ENCODE peak calls at places on chromosomes 4 and X, in nine cellular contexts. R, H, O, E, W, M, A, Y and C are unnamed samples.

GRCh38 chr4:54745031-54745770 is 87.4 kb downstream of the KIT start:
- DNase-seq in R (no peak), H (no peak), O (no peak), E (no peak), W (no peak), M (no peak), A (no peak), Y (no peak), C (no peak)

GRCh38 chrX:122269243-122269781 is 914.8 kb upstream of the GRIA3 start:
- DNase-seq in R (peak), H (no peak), O (no peak), E (no peak), W (no peak), M (no peak), A (no peak), Y (no peak), C (no peak)

GRCh38 chrX:149949743-149950436 is 11.6 kb upstream of the EOLA2 start:
- DNase-seq in R (no peak), H (no peak), O (no peak), E (no peak), W (no peak), M (no peak), A (no peak), Y (no peak), C (no peak)

GRCh38 chrX:46589977-46590723 is 16.6 kb downstream of the CHST7 start:
- DNase-seq in R (peak), H (no peak), O (no peak), E (no peak), W (no peak), M (no peak), A (peak), Y (peak), C (no peak)

GRCh38 chrX:34884693-34885277 is 57.8 kb upstream of the FAM47B start:
- DNase-seq in R (peak), H (no peak), O (no peak), E (no peak), W (no peak), M (no peak), A (peak), Y (peak), C (no peak)

GRCh38 chr4:86521373-86521969 is 72.6 kb upstream of the PTPN13 start:
- DNase-seq in R (no peak), H (no peak), O (no peak), E (no peak), W (no peak), M (no peak), A (no peak), Y (no peak), C (no peak)

GRCh38 chr4:55356991-55357461 is 11.0 kb downstream of the SRD5A3 start:
- DNase-seq in R (peak), H (no peak), O (no peak), E (no peak), W (no peak), M (no peak), A (peak), Y (peak), C (no peak)

GRCh38 chr4:6695660-6696581 is 2.2 kb downstream of the S100P start:
- DNase-seq in R (no peak), H (peak), O (no peak), E (peak), W (no peak), M (no peak), A (no peak), Y (peak), C (peak)

GRCh38 chr4:97139796-97140195 is 1003.5 kb downstream of the STPG2 start:
- DNase-seq in R (no peak), H (peak), O (no peak), E (no peak), W (no peak), M (no peak), A (no peak), Y (no peak), C (no peak)

GRCh38 chr4:169952236-169953088 is 73.7 kb downstream of the MFAP3L start:
- DNase-seq in R (no peak), H (no peak), O (no peak), E (no peak), W (no peak), M (no peak), A (no peak), Y (no peak), C (no peak)

GRCh38 chr4:172709376-172709775 is 459.2 kb upstream of the GALNT7 start:
- DNase-seq in R (no peak), H (peak), O (no peak), E (no peak), W (no peak), M (no peak), A (no peak), Y (no peak), C (no peak)

GRCh38 chr4:26484032-26484515 is 6.2 kb downstream of the CCKAR start:
- DNase-seq in R (peak), H (no peak), O (no peak), E (no peak), W (no peak), M (no peak), A (no peak), Y (no peak), C (no peak)

GRCh38 chr4:128757712-128758111 is 51.8 kb upstream of the JADE1 start:
- DNase-seq in R (no peak), H (peak), O (no peak), E (no peak), W (peak), M (no peak), A (no peak), Y (no peak), C (no peak)

GRCh38 chrX:137354851-137355250 is 211.1 kb upstream of the ZIC3 start:
- DNase-seq in R (no peak), H (no peak), O (no peak), E (no peak), W (no peak), M (no peak), A (no peak), Y (no peak), C (no peak)

GRCh38 chrX:12975999-12976558 is 1.2 kb downstream of the TMSB4X start:
- DNase-seq in R (peak), H (peak), O (no peak), E (no peak), W (peak), M (no peak), A (no peak), Y (peak), C (no peak)

GRCh38 chr4:52880994-52881393 is 18.9 kb downstream of the RASL11B start:
- DNase-seq in R (no peak), H (no peak), O (no peak), E (no peak), W (no peak), M (no peak), A (no peak), Y (no peak), C (no peak)

GRCh38 chr4:139704915-139705485 is 39.4 kb downstream of the MGST2 start:
- DNase-seq in R (peak), H (no peak), O (no peak), E (no peak), W (no peak), M (no peak), A (no peak), Y (peak), C (no peak)

GRCh38 chr4:38671594-38671943 is 7.6 kb downstream of the KLF3 start:
- DNase-seq in R (no peak), H (no peak), O (no peak), E (no peak), W (no peak), M (no peak), A (no peak), Y (no peak), C (no peak)

GRCh38 chrX:118577041-118577440 is 81.4 kb downstream of the DOCK11 start:
- DNase-seq in R (no peak), H (no peak), O (no peak), E (no peak), W (no peak), M (peak), A (peak), Y (no peak), C (no peak)

GRCh38 chr4:141058739-141059507 is 74.3 kb downstream of the RNF150 start:
- DNase-seq in R (peak), H (no peak), O (no peak), E (no peak), W (no peak), M (no peak), A (peak), Y (peak), C (no peak)

GRCh38 chr4:15695240-15695699 is 7.6 kb upstream of the BST1 start:
- DNase-seq in R (peak), H (peak), O (no peak), E (no peak), W (no peak), M (no peak), A (peak), Y (peak), C (no peak)

GRCh38 chrX:17057209-17057608 is 110.8 kb downstream of the REPS2 start:
- DNase-seq in R (no peak), H (no peak), O (no peak), E (no peak), W (no peak), M (no peak), A (no peak), Y (no peak), C (no peak)

GRCh38 chrX:13996650-13997049 is 33.0 kb downstream of the GEMIN8 start:
- DNase-seq in R (no peak), H (no peak), O (no peak), E (no peak), W (no peak), M (no peak), A (no peak), Y (no peak), C (no peak)

GRCh38 chr4:148787831-148788477 is 345.7 kb upstream of the NR3C2 start:
- DNase-seq in R (peak), H (no peak), O (no peak), E (no peak), W (no peak), M (no peak), A (peak), Y (no peak), C (no peak)

GRCh38 chr4:156941940-156942548 is 29.6 kb downstream of the PDGFC start:
- DNase-seq in R (peak), H (peak), O (peak), E (no peak), W (no peak), M (no peak), A (peak), Y (peak), C (no peak)